ENCODE peak calls at places on chromosomes 3 and 15, in eight cellular contexts. Z is GM13976; Y is EL; C is RCC 7860; N is naive thymus-derived CD8-positive, alpha-beta T cell; Q is posterior cingulate gyrus; V is cardiac septum; G is astrocyte of the spinal cord. P is an unnamed sample.

GRCh38 chr3:182710557-182711157 is 82.6 kb upstream of the ATP11B start:
- DNase-seq in Z (peak), N (no peak), C (peak), G (peak), Q (no peak), Y (peak), V (no peak), P (no peak)

GRCh38 chr3:141067559-141067958 is 16.4 kb downstream of the SPSB4 start:
- DNase-seq in G (no peak), Y (no peak), V (no peak), N (no peak), Z (no peak), C (no peak), Q (no peak), P (no peak)

GRCh38 chr3:184231671-184232070 is 2.3 kb downstream of the VWA5B2 start:
- DNase-seq in Z (no peak), Y (no peak), N (no peak), Q (no peak), C (no peak), V (no peak), G (peak), P (no peak)

GRCh38 chr3:56806407-56806806 is 4.7 kb upstream of the ARHGEF3 start:
- DNase-seq in Y (no peak), C (no peak), V (no peak), Q (no peak), G (no peak), Z (no peak), N (no peak), P (peak)

GRCh38 chr3:55452886-55453285 is 34.2 kb downstream of the WNT5A start:
- DNase-seq in G (no peak), Y (no peak), Z (no peak), Q (no peak), N (no peak), V (peak), C (no peak), P (no peak)

GRCh38 chr3:168884353-168884903 is 779.1 kb downstream of the MECOM start:
- DNase-seq in Z (no peak), G (peak), N (no peak), Y (peak), Q (no peak), V (no peak), C (peak), P (no peak)

GRCh38 chr3:901953-902778 is 190.7 kb upstream of the CNTN6 start:
- DNase-seq in C (no peak), Z (peak), N (no peak), Y (peak), V (no peak), G (peak), Q (no peak), P (no peak)

GRCh38 chr15:56064152-56064551 is 70.7 kb upstream of the NEDD4 start:
- DNase-seq in N (no peak), V (no peak), C (no peak), G (no peak), Y (no peak), Z (no peak), Q (no peak), P (no peak)

GRCh38 chr3:142273501-142273900 is 48.1 kb upstream of the GK5 start:
- DNase-seq in Y (no peak), V (no peak), Z (no peak), N (no peak), C (no peak), Q (no peak), G (no peak), P (peak)

GRCh38 chr15:93467327-93467726 is 378.3 kb upstream of the RGMA start:
- DNase-seq in C (no peak), V (no peak), G (no peak), N (no peak), Q (peak), Z (no peak), Y (no peak), P (peak)

GRCh38 chr3:57958642-57959406 is 49.4 kb upstream of the FLNB start:
- DNase-seq in Y (no peak), Q (peak), G (no peak), N (no peak), C (peak), V (peak), Z (peak), P (no peak)

GRCh38 chr3:101544181-101544850 is 17.4 kb upstream of the TRMT10C start:
- DNase-seq in C (no peak), G (no peak), N (no peak), Q (no peak), Z (no peak), V (no peak), Y (no peak), P (no peak)

GRCh38 chr3:162769559-162769958 is 1273.0 kb downstream of the OTOL1 start:
- DNase-seq in C (peak), Z (no peak), V (no peak), N (no peak), Q (no peak), G (no peak), Y (peak), P (no peak)

GRCh38 chr3:56997675-56998074 is 62.8 kb upstream of the SPATA12 start:
- DNase-seq in N (no peak), V (no peak), Q (no peak), Z (no peak), G (no peak), C (no peak), Y (peak), P (no peak)

GRCh38 chr3:107752202-107752990 is 229.6 kb downstream of the BBX start:
- DNase-seq in G (peak), C (no peak), N (no peak), Y (peak), Z (no peak), Q (no peak), V (no peak), P (no peak)

GRCh38 chr15:80558631-80559319 is 136.3 kb upstream of the ABHD17C start:
- DNase-seq in C (no peak), Z (no peak), Q (no peak), V (no peak), G (no peak), N (no peak), Y (no peak), P (no peak)

GRCh38 chr3:81989274-81989673 is 227.8 kb upstream of the GBE1 start:
- DNase-seq in G (no peak), Q (no peak), N (no peak), V (no peak), C (no peak), Z (no peak), Y (no peak), P (no peak)

GRCh38 chr3:30749230-30749629 is 142.8 kb downstream of the TGFBR2 start:
- DNase-seq in Q (no peak), N (no peak), Z (no peak), Y (no peak), G (no peak), C (peak), V (no peak), P (no peak)

GRCh38 chr3:185843126-185843525 is 18.3 kb upstream of the IGF2BP2 start:
- DNase-seq in Z (no peak), G (no peak), V (no peak), Y (no peak), C (no peak), Q (no peak), N (no peak), P (no peak)

GRCh38 chr3:62201438-62202035 is 171.8 kb downstream of the FEZF2 start:
- DNase-seq in Y (peak), N (no peak), G (peak), C (no peak), Z (peak), V (no peak), Q (no peak), P (no peak)

GRCh38 chr15:74955796-74956647 is 550 bp downstream of the RPP25 start:
- DNase-seq in N (peak), C (no peak), G (peak), Q (peak), V (peak), Y (peak), Z (peak), P (no peak)

GRCh38 chr15:93246266-93247242 is 157.5 kb upstream of the RGMA start:
- DNase-seq in Y (no peak), V (no peak), N (no peak), Q (no peak), C (no peak), G (no peak), Z (no peak), P (no peak)

GRCh38 chr3:76812649-76813048 is 227.2 kb upstream of the ROBO2 start:
- DNase-seq in N (no peak), Y (no peak), C (no peak), Z (no peak), Q (no peak), V (no peak), G (no peak), P (no peak)

GRCh38 chr3:161915283-161915682 is 418.7 kb downstream of the OTOL1 start:
- DNase-seq in G (no peak), Y (no peak), N (no peak), Z (no peak), C (no peak), Q (no peak), V (no peak), P (no peak)

GRCh38 chr3:44555753-44556152 is 760 bp downstream of the ZKSCAN7 start:
- DNase-seq in N (no peak), Z (peak), G (peak), Q (no peak), Y (peak), V (no peak), C (no peak), P (no peak)

GRCh38 chr3:36663666-36664291 is 100.6 kb downstream of the DCLK3 start:
- DNase-seq in V (no peak), Z (no peak), Y (no peak), C (peak), N (no peak), Q (no peak), G (peak), P (no peak)

GRCh38 chr3:171306631-171307030 is 153.6 kb downstream of the TNIK start:
- DNase-seq in Q (peak), G (peak), N (no peak), C (peak), Y (peak), Z (no peak), V (peak), P (peak)

GRCh38 chr3:24387493-24387892 is 107.2 kb downstream of the THRB start:
- DNase-seq in G (peak), Q (no peak), N (no peak), C (peak), V (no peak), Z (no peak), Y (peak), P (no peak)